ENCODE peak calls at places on chromosomes 1 and 21, in seven cellular contexts. V, U, B, T, N, I and A are unnamed samples.

GRCh38 chr21:8989883-8990325 is 1531.5 kb upstream of the TPTE start:
- DNase-seq in V (peak), U (no peak), B (peak), T (peak), N (peak), I (no peak), A (peak)

GRCh38 chr1:18575620-18576019 is 55.0 kb upstream of the PAX7 start:
- DNase-seq in V (peak), U (no peak), B (no peak), T (no peak), N (peak), I (peak), A (peak)

GRCh38 chr1:171803056-171803455 is 21.6 kb downstream of the METTL13 start:
- DNase-seq in V (no peak), U (peak), B (no peak), T (no peak), N (no peak), I (no peak), A (no peak)

GRCh38 chr1:94863919-94864318 is 43.8 kb downstream of the SLC44A3 start:
- DNase-seq in V (no peak), U (peak), B (peak), T (no peak), N (peak), I (peak), A (no peak)

GRCh38 chr1:94254073-94254810 is 16.9 kb upstream of the ARHGAP29 start:
- DNase-seq in V (no peak), U (no peak), B (no peak), T (no peak), N (no peak), I (no peak), A (no peak)

GRCh38 chr1:240086726-240087125 is 5.0 kb upstream of the FMN2 start:
- DNase-seq in V (no peak), U (no peak), B (no peak), T (no peak), N (no peak), I (no peak), A (no peak)

GRCh38 chr1:160645386-160646063 is 1.3 kb downstream of the SLAMF1 start:
- DNase-seq in V (no peak), U (no peak), B (no peak), T (no peak), N (no peak), I (no peak), A (no peak)

GRCh38 chr1:154344977-154345837 is 19.9 kb downstream of the ATP8B2 start:
- DNase-seq in V (peak), U (peak), B (peak), T (no peak), N (no peak), I (no peak), A (peak)

DNA sequence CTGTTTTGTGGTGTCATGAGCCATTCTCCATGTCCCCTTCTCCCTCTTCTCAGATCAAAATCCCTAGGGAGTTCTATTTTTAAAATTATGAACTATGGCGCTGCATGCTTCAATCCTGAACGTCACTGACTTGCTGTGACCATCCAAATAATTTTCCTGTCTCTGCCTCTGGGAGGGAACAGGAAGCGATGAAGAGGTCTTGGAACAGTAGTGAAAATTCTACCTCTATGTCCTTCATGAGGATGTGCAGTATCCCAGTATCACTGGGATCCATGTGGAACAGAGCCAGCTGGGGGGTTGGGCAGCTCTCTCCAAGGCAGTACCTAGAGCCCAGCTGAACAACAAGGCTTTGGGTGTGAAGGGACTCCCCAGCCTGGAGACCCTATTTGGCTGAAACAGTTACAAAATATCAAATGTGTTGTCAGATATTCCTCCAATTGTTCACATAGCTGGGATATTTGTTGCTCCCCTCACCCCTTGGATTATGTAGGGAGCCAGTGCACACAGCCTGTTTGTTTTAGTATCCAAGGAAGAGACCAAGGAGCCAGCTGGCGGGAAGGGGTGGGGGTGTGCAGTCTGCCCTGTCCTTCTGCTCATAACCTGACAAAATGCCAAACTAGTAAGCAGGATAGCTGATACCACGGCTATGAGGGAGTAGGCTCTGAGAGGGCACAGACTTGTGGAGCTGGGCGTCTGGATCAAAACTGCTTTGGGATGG is 7.6 kb downstream of the DCLRE1B start:
- DNase-seq in V (no peak), U (peak), B (no peak), T (no peak), N (peak), I (no peak), A (peak)
- H3K27ac ChIP-seq in V (no peak), U (peak), B (no peak), T (peak), N (peak), I (peak), A (peak)

GRCh38 chr1:183075861-183076260 is 52.6 kb downstream of the LAMC1 start:
- DNase-seq in V (no peak), U (peak), B (no peak), T (no peak), N (no peak), I (no peak), A (no peak)
- H3K4me3 ChIP-seq in V (no peak), U (no peak), B (no peak), T (no peak), N (no peak), I (no peak), A (no peak)

GRCh38 chr1:24981632-24982007 is 51.5 kb upstream of the RUNX3 start:
- DNase-seq in V (no peak), U (no peak), B (no peak), T (no peak), N (no peak), I (no peak), A (peak)
- H3K27ac ChIP-seq in V (no peak), U (no peak), B (no peak), T (no peak), N (no peak), I (no peak), A (no peak)

GRCh38 chr1:63890468-63890867 is 116.7 kb downstream of the ROR1 start:
- DNase-seq in V (no peak), U (no peak), B (no peak), T (no peak), N (no peak), I (no peak), A (no peak)

GRCh38 chr1:63891211-63891610 is 117.4 kb downstream of the ROR1 start:
- DNase-seq in V (peak), U (no peak), B (no peak), T (no peak), N (no peak), I (no peak), A (no peak)

GRCh38 chr1:63893976-63894375 is 120.2 kb downstream of the ROR1 start:
- DNase-seq in V (no peak), U (no peak), B (no peak), T (no peak), N (no peak), I (no peak), A (no peak)

GRCh38 chr1:63894627-63895256 is 120.9 kb downstream of the ROR1 start:
- DNase-seq in V (no peak), U (no peak), B (no peak), T (no peak), N (no peak), I (no peak), A (no peak)

DNA sequence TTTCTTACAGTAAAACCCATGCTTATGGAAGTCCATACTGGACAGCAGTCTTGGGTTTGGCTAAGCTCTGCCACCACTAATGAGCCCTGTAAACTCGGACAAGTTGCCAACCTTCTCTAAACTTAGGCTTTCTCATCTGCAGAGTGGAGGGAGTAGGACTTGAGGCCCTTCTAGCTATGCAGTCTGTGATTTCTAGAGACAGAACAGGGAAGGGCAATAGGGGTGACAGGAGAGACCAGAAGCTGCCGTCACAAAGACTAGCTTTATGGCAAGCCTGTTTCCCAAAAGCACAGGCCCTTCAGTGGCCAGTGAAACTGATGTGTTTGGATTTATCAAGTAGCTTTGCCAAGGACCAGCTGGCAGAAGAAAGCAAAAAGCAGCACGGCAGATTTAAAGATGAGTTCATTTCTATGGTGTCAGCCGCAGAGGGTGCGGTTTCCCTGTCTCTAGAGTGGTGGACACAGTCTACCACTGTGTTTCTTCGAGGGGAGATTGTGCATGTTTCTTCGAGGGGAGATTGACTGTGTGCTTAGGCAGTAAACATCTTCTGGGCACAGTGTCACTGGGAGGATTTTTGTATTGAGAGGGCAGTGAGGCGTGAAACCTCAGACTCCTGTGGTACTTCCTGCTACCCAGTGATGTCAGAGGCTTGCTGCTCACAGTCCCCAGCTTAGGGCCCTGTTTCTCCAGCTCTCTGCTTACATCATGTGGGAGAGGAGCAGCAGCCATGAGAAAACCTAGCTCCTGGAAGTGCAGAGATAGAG is 119.0 kb downstream of the ROR1 start:
- DNase-seq in V (no peak), U (peak), B (peak), T (no peak), N (no peak), I (peak), A (no peak)
- H3K4me3 ChIP-seq in V (no peak), U (no peak), B (no peak), T (no peak), N (no peak), I (no peak), A (no peak)